ENCODE peak calls at places on chromosomes 12 and 14, in ten cellular contexts. U is mucosa of gallbladder, K is memory B cell, F is head of caudate nucleus, V is amniotic epithelial cell, H is HCT116, J is DND-41, Y is NCI-H1694 treated with DMSO at 0.1 percent for 48 hours, B is HT1080, R is MV-4-11. A is an unnamed sample.

GRCh38 chr12:6113691-6114475 is 10.6 kb downstream of the VWF start:
- DNase-seq in H (no peak), J (no peak), K (no peak), R (no peak), Y (peak), V (no peak), U (no peak), B (no peak), F (no peak), A (no peak)

GRCh38 chr14:87805315-87805723 is 187.7 kb downstream of the GALC start:
- DNase-seq in Y (peak), J (peak), R (peak), H (no peak), B (peak), K (no peak), U (no peak), F (peak), V (no peak), A (peak)

GRCh38 chr12:40312982-40313576 is 88.3 kb downstream of the LRRK2 start:
- DNase-seq in R (peak), U (no peak), H (no peak), Y (peak), J (no peak), F (no peak), K (no peak), V (peak), B (no peak), A (peak)

GRCh38 chr12:123269395-123269892 is 2.2 kb downstream of the CDK2AP1 start:
- DNase-seq in U (peak), B (no peak), J (no peak), H (no peak), F (peak), V (peak), R (peak), K (peak), Y (peak), A (no peak)

GRCh38 chr14:68076451-68076850 is 256.9 kb downstream of the RAD51B start:
- DNase-seq in J (no peak), H (no peak), R (no peak), F (no peak), B (peak), V (peak), Y (no peak), U (no peak), K (no peak), A (no peak)

GRCh38 chr14:90815817-90816662 is at the start of gene TTC7B:
- DNase-seq in J (peak), R (peak), V (no peak), K (peak), U (no peak), B (no peak), F (peak), Y (peak), H (no peak), A (peak)

GRCh38 chr12:116096874-116097273 is 180.6 kb downstream of the MED13L start:
- DNase-seq in F (no peak), J (no peak), R (peak), Y (no peak), U (no peak), H (no peak), K (no peak), B (no peak), V (peak), A (no peak)

GRCh38 chr12:49547090-49547690 is 8.4 kb downstream of the KCNH3 start:
- DNase-seq in R (no peak), F (no peak), Y (no peak), K (no peak), V (no peak), U (no peak), B (no peak), H (no peak), J (no peak), A (no peak)

GRCh38 chr14:104437703-104438102 is 141.9 kb upstream of the C14orf180 start:
- DNase-seq in H (no peak), R (no peak), F (no peak), B (no peak), V (no peak), Y (no peak), K (no peak), J (no peak), U (no peak), A (no peak)

GRCh38 chr12:88985011-88985410 is 367.3 kb downstream of the DUSP6 start:
- DNase-seq in U (no peak), V (no peak), R (no peak), B (no peak), J (no peak), Y (no peak), F (no peak), H (no peak), K (no peak), A (no peak)

GRCh38 chr12:112686373-112686772 is 105.2 kb upstream of the RPH3A start:
- DNase-seq in H (no peak), R (no peak), F (no peak), K (no peak), V (no peak), Y (peak), U (no peak), J (no peak), B (peak), A (no peak)

GRCh38 chr12:5561843-5562242 is 129.9 kb downstream of the NTF3 start:
- DNase-seq in F (no peak), B (no peak), U (no peak), R (no peak), J (no peak), Y (no peak), H (no peak), V (no peak), K (no peak), A (no peak)

GRCh38 chr12:54051081-54051912 is 2.3 kb upstream of the HOXC4 start:
- DNase-seq in J (no peak), Y (no peak), V (no peak), R (no peak), F (no peak), B (no peak), U (no peak), K (no peak), H (no peak), A (peak)

GRCh38 chr14:84234281-84234680 is 1295.7 kb upstream of the FLRT2 start:
- DNase-seq in K (no peak), V (peak), H (no peak), B (peak), Y (no peak), R (no peak), J (no peak), U (no peak), F (no peak), A (no peak)

GRCh38 chr12:115223322-115223721 is 539.3 kb upstream of the TBX3 start:
- DNase-seq in K (no peak), R (peak), U (no peak), B (peak), V (peak), J (no peak), F (no peak), H (no peak), Y (no peak), A (no peak)

GRCh38 chr12:113880337-113880736 is 85.8 kb downstream of the RBM19 start:
- DNase-seq in K (no peak), R (no peak), B (no peak), F (no peak), Y (no peak), J (no peak), H (no peak), U (no peak), V (no peak), A (no peak)

GRCh38 chr12:97380440-97380839 is 82.2 kb upstream of the RMST start:
- DNase-seq in K (no peak), J (no peak), R (no peak), V (no peak), F (peak), U (no peak), Y (no peak), B (no peak), H (no peak), A (no peak)

GRCh38 chr12:2311001-2311778 is 258.4 kb downstream of the CACNA1C start:
- DNase-seq in F (no peak), Y (no peak), R (no peak), H (no peak), V (no peak), K (no peak), B (no peak), U (no peak), J (no peak), A (no peak)

GRCh38 chr14:99853206-99853605 is 60.0 kb downstream of the EML1 start:
- DNase-seq in K (no peak), J (peak), R (no peak), Y (no peak), U (no peak), H (no peak), B (no peak), V (no peak), F (peak), A (no peak)

GRCh38 chr12:105485321-105485910 is 154.9 kb downstream of the C12orf75 start:
- DNase-seq in Y (no peak), U (peak), F (no peak), J (no peak), K (no peak), B (peak), V (peak), R (no peak), H (no peak), A (no peak)

GRCh38 chr12:19894803-19895202 is 455.5 kb downstream of the AEBP2 start:
- DNase-seq in R (peak), B (no peak), F (no peak), H (no peak), Y (no peak), J (no peak), K (no peak), V (peak), U (no peak), A (no peak)

GRCh38 chr14:34014936-34015335 is 64.1 kb upstream of the EGLN3 start:
- DNase-seq in B (no peak), R (no peak), J (peak), U (no peak), F (no peak), Y (no peak), K (no peak), V (no peak), H (no peak), A (no peak)

GRCh38 chr12:117671734-117672133 is 297.1 kb downstream of the KSR2 start:
- DNase-seq in V (no peak), K (no peak), U (no peak), F (peak), B (no peak), Y (no peak), H (peak), J (peak), R (no peak), A (peak)

GRCh38 chr12:97368462-97369150 is 94.0 kb upstream of the RMST start:
- DNase-seq in R (no peak), J (no peak), H (no peak), F (no peak), K (no peak), B (no peak), U (no peak), V (no peak), Y (no peak), A (no peak)

GRCh38 chr12:120538281-120539156 is 4.4 kb downstream of the RNF10 start:
- DNase-seq in Y (no peak), V (peak), U (peak), B (peak), J (no peak), R (peak), F (no peak), H (no peak), K (no peak), A (peak)

A was measured in NB4.